ENCODE peak calls at places on chromosomes 5 and 9, in nine cellular contexts. A is EL; N is CD8-positive, alpha-beta memory T cell; B is nephron progenitor cell; Q is left lobe of liver; S is lower lobe of right lung; E is NCI-H146; I is T47D; Y is GM23338. M is an unnamed sample.

GRCh38 chr5:53438486-53439472 is 41.6 kb upstream of the FST start:
- DNase-seq in A (peak), N (no peak), B (no peak), Q (no peak), S (no peak), E (no peak), I (no peak), Y (no peak), M (no peak)

GRCh38 chr5:150264667-150265603 is 24.6 kb downstream of the CAMK2A start:
- DNase-seq in A (no peak), N (no peak), B (no peak), Q (no peak), S (no peak), E (no peak), I (no peak), Y (no peak), M (no peak)

GRCh38 chr9:137705443-137705863 is 86.6 kb downstream of the EHMT1 start:
- DNase-seq in A (no peak), N (peak), B (no peak), Q (no peak), S (no peak), E (no peak), I (no peak), Y (no peak), M (no peak)

GRCh38 chr5:112636751-112637150 is 100.9 kb upstream of the APC start:
- DNase-seq in A (peak), N (no peak), B (no peak), Q (no peak), S (no peak), E (no peak), I (peak), Y (no peak), M (no peak)

GRCh38 chr9:136629001-136629878 is 33.5 kb upstream of the EGFL7 start:
- DNase-seq in A (no peak), N (peak), B (peak), Q (no peak), S (peak), E (no peak), I (no peak), Y (no peak), M (no peak)

GRCh38 chr9:82797539-82797938 is 265.4 kb downstream of the RASEF start:
- DNase-seq in A (no peak), N (no peak), B (peak), Q (no peak), S (no peak), E (peak), I (peak), Y (no peak), M (peak)

GRCh38 chr5:10400834-10401233 is 40.8 kb upstream of the ROPN1L start:
- DNase-seq in A (no peak), N (no peak), B (no peak), Q (no peak), S (no peak), E (no peak), I (no peak), Y (no peak), M (no peak)

GRCh38 chr9:112093875-112094227 is 81.2 kb downstream of the SUSD1 start:
- DNase-seq in A (no peak), N (no peak), B (no peak), Q (no peak), S (no peak), E (no peak), I (no peak), Y (no peak), M (no peak)

GRCh38 chr5:94024101-94024500 is 282.7 kb upstream of the POU5F2 start:
- DNase-seq in A (peak), N (no peak), B (no peak), Q (no peak), S (no peak), E (no peak), I (no peak), Y (no peak), M (no peak)

GRCh38 chr9:78549711-78550110 is 252.8 kb downstream of the PSAT1 start:
- DNase-seq in A (peak), N (no peak), B (no peak), Q (no peak), S (no peak), E (no peak), I (no peak), Y (peak), M (no peak)

GRCh38 chr5:157828949-157829639 is 29.9 kb downstream of the CLINT1 start:
- DNase-seq in A (peak), N (no peak), B (no peak), Q (no peak), S (no peak), E (no peak), I (peak), Y (peak), M (no peak)

GRCh38 chr9:33374634-33375237 is 27.6 kb downstream of the AQP7 start:
- DNase-seq in A (peak), N (peak), B (peak), Q (peak), S (peak), E (peak), I (peak), Y (peak), M (peak)